ENCODE peak calls at places on chromosomes 1 and 21, in five cellular contexts. R, A, Q, L and M are unnamed samples. For H3K4me1, the result is how much of the 10 kb centered on the place peaks cover.

GRCh38 chr1:53074313-53075154 is 12.5 kb downstream of the PODN start:
- DNase-seq in R (peak), Q (no peak), A (peak), L (no peak), M (no peak)

GRCh38 chr1:30872033-30872947 is 36.3 kb downstream of the SDC3 start:
- DNase-seq in A (no peak), R (no peak), Q (no peak), L (no peak), M (no peak)

GRCh38 chr1:40793617-40794016 is 10.0 kb downstream of the KCNQ4 start:
- DNase-seq in A (no peak), R (no peak), L (no peak), Q (no peak), M (no peak)

GRCh38 chr1:92691937-92692336 is 93.0 kb downstream of the EVI5 start:
- DNase-seq in R (no peak), Q (no peak), L (no peak), A (no peak), M (no peak)

GRCh38 chr1:197471248-197472035 is 203.4 kb downstream of the CRB1 start:
- DNase-seq in R (no peak), Q (no peak), A (peak), L (no peak), M (no peak)

GRCh38 chr1:22745675-22746585 is 35.3 kb downstream of the EPHB2 start:
- DNase-seq in A (no peak), R (peak), L (peak), Q (no peak), M (no peak)

GRCh38 chr1:189323090-189323489 is 1154.6 kb downstream of the BRINP3 start:
- DNase-seq in L (no peak), Q (no peak), R (no peak), A (no peak), M (no peak)

GRCh38 chr21:44510508-44511218 is 29.3 kb downstream of the KRTAP10-1 start:
- DNase-seq in R (peak), A (peak), L (peak), Q (peak), M (peak)

GRCh38 chr1:64515427-64515826 is 45.5 kb downstream of the CACHD1 start:
- DNase-seq in Q (no peak), L (peak), A (peak), R (peak), M (no peak)

GRCh38 chr1:86015375-86015774 is 141.2 kb downstream of the COL24A1 start:
- DNase-seq in Q (no peak), R (no peak), L (no peak), A (no peak), M (no peak)

GRCh38 chr1:83970802-83971201 is 28.1 kb downstream of the TTLL7 start:
- DNase-seq in A (no peak), Q (no peak), R (no peak), L (no peak), M (no peak)

GRCh38 chr1:41366428-41367101 is 5.3 kb downstream of the FOXO6 start:
- DNase-seq in R (no peak), Q (no peak), L (no peak), A (no peak), M (no peak)

GRCh38 chr21:46527801-46528200 is 69.1 kb downstream of the DIP2A start:
- DNase-seq in R (no peak), Q (no peak), L (no peak), A (no peak), M (no peak)

DNA sequence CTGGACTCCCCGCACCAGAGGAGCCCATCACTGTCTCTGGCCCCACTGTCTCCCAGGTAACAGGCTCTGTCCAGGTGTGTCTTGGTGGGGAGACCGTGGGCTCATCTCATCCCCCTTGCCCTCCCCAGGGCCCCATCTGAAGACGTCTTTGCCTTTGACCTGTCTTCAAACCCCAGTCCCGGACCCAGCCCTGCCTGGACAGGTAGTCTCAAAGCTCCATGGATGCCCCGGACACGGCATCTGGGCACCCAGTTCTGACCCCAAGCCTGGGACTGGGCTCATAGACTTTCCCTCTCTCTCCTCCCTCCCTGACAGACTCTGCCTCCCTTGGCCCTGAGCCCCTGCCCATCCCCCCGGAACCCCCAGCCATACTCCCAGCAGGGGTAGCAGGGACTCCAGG is 6.3 kb upstream of the CATSPER4 start:
- DNase-seq in A (no peak), L (no peak), Q (no peak), R (no peak), M (no peak)
- H3K4me1 ChIP-seq in A (under half), L (under half), Q (under half), R (under half), M (under half)

DNA sequence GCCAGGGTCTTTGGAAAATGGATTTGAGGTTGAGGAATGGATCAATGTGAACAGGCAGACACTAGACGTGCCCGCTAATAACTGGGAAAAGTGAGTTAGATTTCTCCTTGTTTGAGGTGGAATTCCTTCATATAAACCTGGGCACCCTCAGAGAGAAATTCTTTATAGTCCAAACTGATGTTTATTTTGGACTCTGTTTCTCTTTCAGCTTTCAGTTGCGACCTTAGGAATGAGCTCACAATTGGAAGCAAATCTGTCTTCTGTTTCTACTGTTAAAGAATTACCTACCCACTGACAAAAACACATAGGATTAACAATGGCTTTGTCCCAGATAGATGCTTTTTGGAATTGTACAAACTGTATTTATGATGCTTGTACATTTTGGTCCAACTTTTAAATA is 123.2 kb downstream of the LYPLAL1 start:
- DNase-seq in Q (no peak), L (no peak), R (no peak), A (no peak), M (no peak)
- H3K27ac ChIP-seq in Q (no peak), L (no peak), R (peak), A (no peak), M (no peak)

GRCh38 chr21:15003463-15004135 is 61.2 kb downstream of the NRIP1 start:
- DNase-seq in A (peak), Q (no peak), L (no peak), R (no peak), M (no peak)

GRCh38 chr21:15004721-15005370 is 60.0 kb downstream of the NRIP1 start:
- DNase-seq in A (no peak), Q (no peak), L (no peak), R (no peak), M (no peak)

GRCh38 chr21:15001113-15001512 is 63.7 kb downstream of the NRIP1 start:
- DNase-seq in A (no peak), L (no peak), Q (no peak), R (no peak), M (no peak)

GRCh38 chr21:15000076-15000475 is 64.7 kb downstream of the NRIP1 start:
- DNase-seq in R (no peak), A (no peak), Q (no peak), L (no peak), M (no peak)

GRCh38 chr21:15001773-15002647 is 62.8 kb downstream of the NRIP1 start:
- DNase-seq in R (no peak), L (no peak), A (no peak), Q (no peak), M (no peak)
- H3K4me3 ChIP-seq in R (no peak), L (no peak), A (no peak), Q (no peak), M (no peak)

GRCh38 chr1:60678381-60678780 is 404.0 kb upstream of the NFIA start:
- DNase-seq in R (no peak), A (no peak), L (no peak), Q (no peak), M (no peak)
- H3K4me1 ChIP-seq in R (under half), A (under half), L (under half), Q (under half), M (under half)

DNA sequence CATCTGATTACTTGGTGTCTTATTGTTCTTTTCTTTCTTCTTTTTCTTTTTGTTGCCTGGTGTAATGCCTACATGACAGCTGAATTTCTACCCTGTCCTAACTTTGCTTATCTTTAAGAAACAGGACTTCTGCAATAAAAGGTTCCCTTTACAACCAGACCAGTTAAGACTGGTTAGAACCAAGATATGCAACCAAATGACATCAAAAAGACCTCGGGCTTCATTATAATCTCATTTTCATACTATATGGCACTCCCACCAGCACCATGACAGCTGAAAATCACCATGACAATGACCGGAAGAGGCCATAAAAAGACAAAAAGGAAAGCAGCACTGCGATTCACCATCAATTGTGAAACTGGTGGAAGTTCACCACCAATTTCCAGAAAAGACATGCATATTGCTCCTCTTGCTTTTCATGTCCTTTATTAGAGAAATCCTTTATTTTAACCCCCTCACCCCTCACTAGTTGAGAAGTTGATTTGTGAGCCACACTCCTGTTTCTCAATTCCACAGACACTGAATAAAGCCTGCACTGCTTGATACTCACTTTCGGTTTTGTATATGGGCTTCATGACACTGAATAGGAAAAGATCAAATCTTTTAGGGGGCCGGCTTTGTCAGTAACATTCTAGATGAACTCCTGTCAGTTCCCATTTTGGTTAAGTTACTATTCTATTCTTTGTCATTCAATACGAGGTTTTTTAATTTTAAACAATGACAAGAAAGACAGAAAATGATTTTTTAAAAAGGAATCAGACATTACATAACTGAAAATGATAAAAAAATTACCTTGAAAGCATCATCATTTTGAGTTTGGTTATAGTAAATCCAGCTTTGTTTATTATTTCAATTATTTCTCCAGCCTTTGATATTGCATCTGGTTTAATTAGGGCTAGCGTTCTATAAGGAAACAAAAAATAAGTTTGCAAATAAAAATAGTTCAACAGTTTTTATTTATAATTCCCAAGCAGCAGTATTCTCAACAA is 58.1 kb downstream of the NME7 start:
- DNase-seq in L (no peak), R (no peak), Q (no peak), A (no peak), M (no peak)
- H3K27ac ChIP-seq in L (no peak), R (no peak), Q (no peak), A (no peak), M (no peak)